ENCODE peak calls at places on chromosomes 13 and 19, in nine cellular contexts. F is lower leg skin; T is A172; X is OCI-LY7; W is stimulated activated CD4-positive, alpha-beta T cell treated with anti-CD3 and anti-CD28 coated beads, Interleukin-4, amount 100 ng/mL, for 48 hours; M is fibroblast of lung; B is kidney epithelial cell; A is stimulated activated CD8-positive, alpha-beta memory T cell treated with anti-CD3 and anti-CD28 coated beads, Interleukin-7, amount 100 ng/mL, for 1 hour; Z is T-helper 2 cell. N is an unnamed sample.
A peak's percentile ranks its signal among the peaks of the same experiment; 100 is the strongest.

GRCh38 chr19:36060430-36060829 is 5.7 kb downstream of the WDR62 start:
- DNase-seq in M (peak; percentile 47), A (no peak), X (peak; percentile 36), T (peak; percentile 51), F (no peak), W (no peak), B (no peak), Z (no peak), N (no peak)

GRCh38 chr13:44758595-44759221 is 182.6 kb upstream of the TSC22D1 start:
- DNase-seq in A (no peak), M (peak; percentile 98), W (no peak), T (peak; percentile 71), X (no peak), Z (no peak), B (peak; percentile 61), F (no peak), N (no peak)

GRCh38 chr19:18415177-18415867 is 3.9 kb upstream of the SSBP4 start:
- DNase-seq in A (no peak), W (no peak), X (no peak), F (peak; percentile 53), T (peak; percentile 93), M (peak; percentile 59), Z (no peak), B (no peak), N (peak; percentile 86)

GRCh38 chr13:77919351-77920294 is 992 bp upstream of the EDNRB start:
- DNase-seq in W (no peak), Z (no peak), X (no peak), T (no peak), A (no peak), B (no peak), M (peak; percentile 35), F (no peak), N (peak; percentile 81)

GRCh38 chr19:44662686-44663085 is 8.6 kb upstream of the CEACAM19 start:
- DNase-seq in T (peak; percentile 66), W (no peak), Z (no peak), X (no peak), F (no peak), M (peak; percentile 61), B (no peak), A (no peak), N (no peak)

GRCh38 chr13:112475889-112476288 is 99.7 kb downstream of the SPACA7 start:
- DNase-seq in T (no peak), F (no peak), B (no peak), X (no peak), Z (no peak), A (no peak), M (no peak), W (no peak), N (no peak)

GRCh38 chr13:72383646-72384045 is 343.8 kb downstream of the MZT1 start:
- DNase-seq in B (no peak), W (no peak), Z (no peak), M (no peak), T (no peak), F (no peak), X (no peak), A (no peak), N (no peak)

GRCh38 chr19:18379803-18380747 is 5.9 kb upstream of the GDF15 start:
- DNase-seq in M (peak; percentile 93), F (peak; percentile 91), A (no peak), B (no peak), T (peak; percentile 99), X (no peak), W (no peak), Z (no peak), N (peak; percentile 96)

GRCh38 chr13:29782798-29783197 is 67.6 kb downstream of the UBL3 start:
- DNase-seq in T (no peak), Z (no peak), B (no peak), W (no peak), X (no peak), F (no peak), A (no peak), M (no peak), N (no peak)

GRCh38 chr13:41546372-41547252 is 89.3 kb downstream of the RGCC start:
- DNase-seq in Z (no peak), B (peak; percentile 71), X (no peak), A (no peak), F (no peak), W (no peak), T (peak; percentile 88), M (peak; percentile 94), N (no peak)

GRCh38 chr13:43848250-43848649 is 31.3 kb downstream of the CCDC122 start:
- DNase-seq in M (peak; percentile 85), Z (no peak), X (no peak), A (no peak), B (no peak), W (no peak), T (peak; percentile 42), F (no peak), N (no peak)

GRCh38 chr19:49718511-49718910 is 27.6 kb downstream of the CPT1C start:
- DNase-seq in W (no peak), B (no peak), M (peak; percentile 21), F (no peak), X (no peak), A (no peak), T (no peak), Z (no peak), N (no peak)

GRCh38 chr13:76527041-76527440 is 359.2 kb downstream of the KCTD12 start:
- DNase-seq in A (no peak), T (no peak), M (no peak), B (no peak), F (no peak), X (no peak), Z (no peak), W (no peak), N (no peak)

N was measured in right atrium auricular region.